ENCODE peak calls at places on chromosomes 12 and 14, in seven cellular contexts. T, I, Q, D, L, K and G are unnamed samples.

GRCh38 chr12:57605308-57606015 is 838 bp downstream of the DTX3 start:
- DNase-seq in L (no peak), D (no peak), Q (no peak), K (no peak), I (peak; percentile 11), T (no peak), G (no peak)

GRCh38 chr14:73208390-73208789 is 28.9 kb upstream of the PAPLN start:
- DNase-seq in T (no peak), I (no peak), D (no peak), L (no peak), K (no peak), Q (no peak), G (no peak)

GRCh38 chr14:64625363-64626232 is 75.8 kb downstream of the PPP1R36 start:
- DNase-seq in D (no peak), I (no peak), L (no peak), K (no peak), Q (no peak), T (no peak), G (no peak)

GRCh38 chr14:60106341-60106740 is 14.6 kb downstream of the PCNX4 start:
- DNase-seq in D (no peak), L (peak; percentile 48), I (peak; percentile 77), T (peak; percentile 46), Q (peak; percentile 35), K (no peak), G (no peak)

GRCh38 chr14:50569714-50570274 is 9.8 kb downstream of the ATL1 start:
- DNase-seq in K (no peak), I (no peak), Q (no peak), L (no peak), D (no peak), T (no peak), G (no peak)

GRCh38 chr14:105475916-105476845 is 1.6 kb downstream of the CRIP2 start:
- DNase-seq in Q (no peak), T (peak; percentile 80), L (no peak), K (no peak), D (no peak), I (peak; percentile 19), G (no peak)

GRCh38 chr12:98594050-98594853 is 766 bp downstream of the SLC25A3 start:
- DNase-seq in K (no peak), D (peak; percentile 60), I (no peak), T (peak; percentile 68), Q (peak; percentile 59), L (no peak), G (no peak)

GRCh38 chr12:63292476-63293228 is 141.7 kb upstream of the AVPR1A start:
- DNase-seq in Q (no peak), L (no peak), D (no peak), K (no peak), T (no peak), I (no peak), G (no peak)

GRCh38 chr12:132524405-132524804 is 34.5 kb downstream of the FBRSL1 start:
- DNase-seq in L (no peak), K (no peak), Q (peak; percentile 68), I (peak; percentile 70), D (no peak), T (no peak), G (no peak)

GRCh38 chr14:24262821-24263733 is at the start of gene TGM1:
- DNase-seq in K (no peak), Q (no peak), L (no peak), D (no peak), T (no peak), I (no peak), G (no peak)

GRCh38 chr12:40157307-40157706 is 51.4 kb upstream of the SLC2A13 start:
- DNase-seq in D (no peak), I (peak; percentile 42), Q (peak; percentile 27), T (no peak), K (no peak), L (no peak), G (no peak)

GRCh38 chr12:77816196-77816595 is 14.5 kb upstream of the NAV3 start:
- DNase-seq in Q (no peak), I (no peak), T (no peak), L (no peak), K (no peak), D (no peak), G (no peak)

GRCh38 chr12:21583587-21583986 is 21.1 kb downstream of the GYS2 start:
- DNase-seq in Q (no peak), T (no peak), K (no peak), I (no peak), D (no peak), L (no peak), G (no peak)

GRCh38 chr14:94541234-94541975 is 19.8 kb upstream of the SERPINA4 start:
- DNase-seq in I (no peak), L (no peak), Q (no peak), D (no peak), K (no peak), T (no peak), G (no peak)

GRCh38 chr14:91509083-91509877 is 830 bp downstream of the PPP4R3A start:
- DNase-seq in L (no peak), I (no peak), Q (peak; percentile 54), K (no peak), D (peak; percentile 78), T (peak; percentile 57), G (no peak)

GRCh38 chr14:58414845-58415244 is 12.5 kb downstream of the TIMM9 start:
- DNase-seq in D (no peak), T (no peak), I (no peak), K (no peak), Q (no peak), L (no peak), G (no peak)

GRCh38 chr12:18430425-18431048 is 169.2 kb downstream of the PIK3C2G start:
- DNase-seq in K (no peak), Q (peak; percentile 69), L (peak; percentile 49), D (peak; percentile 69), T (no peak), I (peak; percentile 71), G (no peak)

GRCh38 chr12:19238520-19238919 is 109.0 kb downstream of the PLEKHA5 start:
- DNase-seq in L (no peak), I (no peak), Q (no peak), K (no peak), T (no peak), D (no peak), G (no peak)

GRCh38 chr12:129701536-129702165 is 202.2 kb downstream of the TMEM132D start:
- DNase-seq in I (no peak), D (no peak), L (no peak), T (no peak), Q (no peak), K (peak; percentile 79), G (no peak)

GRCh38 chr14:23571701-23572523 is 4.3 kb upstream of the AP1G2 start:
- DNase-seq in T (peak; percentile 46), D (no peak), L (no peak), I (no peak), K (no peak), Q (peak; percentile 4), G (no peak)

GRCh38 chr12:76123301-76124212 is 39.1 kb upstream of the NAP1L1 start:
- DNase-seq in L (peak; percentile 16), Q (no peak), D (no peak), I (peak; percentile 59), K (peak; percentile 72), T (no peak), G (no peak)

GRCh38 chr12:123937707-123938600 is 34.7 kb downstream of the CCDC92 start:
- DNase-seq in K (no peak), T (no peak), D (no peak), Q (no peak), I (no peak), L (no peak), G (no peak)

GRCh38 chr14:95601650-95602049 is 66.8 kb downstream of the GLRX5 start:
- DNase-seq in I (no peak), Q (no peak), D (no peak), T (no peak), L (no peak), K (no peak), G (no peak)

DNA sequence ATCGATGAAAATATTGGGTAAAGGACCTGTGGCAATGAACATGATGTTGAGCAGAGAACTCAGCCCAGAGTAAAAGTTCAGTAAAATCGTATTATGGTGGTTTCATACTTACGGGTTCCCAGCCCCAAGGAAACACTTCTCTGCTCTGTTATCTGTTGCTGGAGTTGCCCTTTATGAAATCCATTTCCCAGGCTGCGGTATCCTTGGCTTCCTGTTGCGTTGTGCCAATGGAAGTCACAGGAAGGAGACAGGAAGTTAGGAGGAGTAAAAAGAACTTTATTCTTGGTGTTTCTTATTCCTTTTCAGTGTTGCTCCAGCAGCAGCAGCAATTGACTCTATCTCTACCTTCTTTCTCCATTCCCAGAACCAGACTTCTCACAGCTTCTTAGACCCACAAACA is 965.2 kb downstream of the VRK1 start:
- DNase-seq in D (no peak), Q (no peak), K (no peak), T (no peak), I (no peak), L (no peak), G (no peak)
- H3K4me3 ChIP-seq in D (no peak overlapping the region), Q (no peak overlapping the region), K (no peak overlapping the region), T (no peak overlapping the region), I (no peak overlapping the region), L (no peak overlapping the region), G (no peak overlapping the region)

DNA sequence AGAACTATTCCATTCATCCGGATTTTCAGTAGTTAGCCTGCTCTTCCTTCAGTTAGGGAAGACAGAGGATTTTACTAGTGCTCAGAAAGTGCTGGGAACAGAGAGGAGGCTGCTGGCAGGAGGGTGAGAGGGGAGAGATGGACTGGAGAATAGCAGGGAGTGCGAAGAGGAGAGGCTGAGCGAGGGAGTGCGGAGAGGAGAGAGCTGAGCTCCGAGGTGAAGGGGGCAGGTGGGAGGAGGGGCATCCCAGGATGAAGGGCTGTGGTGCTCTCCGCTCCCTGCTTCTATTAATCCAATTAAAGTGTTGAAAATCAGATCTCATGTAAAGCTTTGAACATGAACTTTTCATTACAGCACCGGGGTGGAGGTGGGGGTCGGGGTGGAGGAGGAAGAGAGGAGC is 20.4 kb upstream of the SMOC1 start:
- DNase-seq in Q (no peak), D (no peak), I (no peak), T (no peak), K (no peak), L (no peak), G (no peak)
- H3K4me3 ChIP-seq in Q (no peak overlapping the region), D (no peak overlapping the region), I (no peak overlapping the region), T (no peak overlapping the region), K (no peak overlapping the region), L (no peak overlapping the region), G (no peak overlapping the region)

GRCh38 chr14:20686386-20687143 is 2.0 kb upstream of the ANG start:
- DNase-seq in T (no peak), D (no peak), L (no peak), Q (peak; percentile 46), K (no peak), I (no peak), G (no peak)
- H3K4me3 ChIP-seq in T (no peak overlapping the region), D (no peak overlapping the region), L (no peak overlapping the region), Q (peak overlapping the region; percentile 12), K (peak overlapping the region; percentile 83), I (no peak overlapping the region), G (no peak overlapping the region)

GRCh38 chr12:112270673-112271072 is 111.6 kb downstream of the HECTD4 start:
- DNase-seq in Q (no peak), I (no peak), L (no peak), D (no peak), T (no peak), K (no peak), G (no peak)

GRCh38 chr12:112275211-112275610 is 107.0 kb downstream of the HECTD4 start:
- DNase-seq in Q (peak; percentile 13), D (no peak), L (no peak), K (no peak), I (no peak), T (no peak), G (no peak)

DNA sequence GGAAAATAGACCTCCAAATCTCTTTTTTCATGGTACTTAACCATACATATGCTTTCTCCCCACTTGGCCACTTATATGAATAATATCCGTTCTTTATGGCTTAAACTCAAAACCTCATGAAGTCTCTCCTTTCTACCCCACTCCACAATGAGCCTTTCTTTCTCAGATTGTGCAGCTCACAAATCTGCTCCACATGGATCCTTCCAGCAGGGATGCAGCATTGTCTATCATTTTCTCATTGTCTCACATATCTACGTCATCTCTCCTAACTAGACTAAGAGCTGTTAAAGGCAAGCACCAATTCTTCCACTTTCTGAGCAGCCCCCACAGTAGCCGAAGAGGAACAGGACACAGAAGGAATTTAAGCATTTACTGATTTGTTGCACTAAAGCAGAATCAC is 106.4 kb downstream of the HECTD4 start:
- DNase-seq in I (no peak), L (no peak), D (no peak), T (no peak), K (no peak), Q (no peak), G (no peak)
- H3K4me3 ChIP-seq in I (no peak overlapping the region), L (no peak overlapping the region), D (no peak overlapping the region), T (no peak overlapping the region), K (no peak overlapping the region), Q (no peak overlapping the region), G (no peak overlapping the region)